ENCODE peak calls at places on chromosomes 5 and 9, in seven cellular contexts. A is colonic mucosa, E is psoas muscle, W is MM.1S, Y is SK-N-MC, H is tibial artery, P is heart right ventricle. F is an unnamed sample.

GRCh38 chr9:89277454-89277853 is 33.5 kb upstream of the CKS2 start:
- DNase-seq in P (no peak), A (no peak), Y (no peak), E (no peak), W (peak; percentile 35), H (no peak), F (no peak)

GRCh38 chr5:135020111-135020895 is 13.7 kb downstream of the PITX1 start:
- DNase-seq in H (peak; percentile 12), E (no peak), P (no peak), Y (no peak), W (no peak), A (no peak), F (no peak)

GRCh38 chr5:60883229-60883628 is 39.2 kb upstream of the ELOVL7 start:
- DNase-seq in H (no peak), A (no peak), Y (no peak), E (no peak), W (peak; percentile 23), P (no peak), F (no peak)

GRCh38 chr9:81028504-81028903 is 660.8 kb downstream of the TLE1 start:
- DNase-seq in E (no peak), Y (no peak), A (no peak), H (no peak), W (no peak), P (no peak), F (no peak)

GRCh38 chr5:55758714-55759113 is 20.9 kb downstream of the DDX4 start:
- DNase-seq in A (no peak), H (no peak), E (no peak), Y (no peak), W (no peak), P (no peak), F (no peak)

GRCh38 chr5:33936004-33936380 is 194 bp upstream of the RXFP3 start:
- DNase-seq in H (peak; percentile 28), Y (no peak), A (peak; percentile 31), P (peak; percentile 48), E (peak; percentile 54), W (peak; percentile 21), F (peak; percentile 95)

GRCh38 chr5:151092750-151093149 is 11.9 kb upstream of the TNIP1 start:
- DNase-seq in Y (no peak), W (no peak), P (no peak), E (peak; percentile 71), H (no peak), A (no peak), F (no peak)

GRCh38 chr9:114261026-114261425 is 61.9 kb upstream of the ORM1 start:
- DNase-seq in E (no peak), A (no peak), H (no peak), W (no peak), Y (no peak), P (no peak), F (peak; percentile 76)

GRCh38 chr9:120755827-120756434 is 37.3 kb downstream of the FBXW2 start:
- DNase-seq in P (peak; percentile 54), W (peak; percentile 60), Y (no peak), E (no peak), H (peak; percentile 66), A (peak; percentile 71), F (peak; percentile 88)

GRCh38 chr5:132987531-132988408 is 24.3 kb upstream of the AFF4 start:
- DNase-seq in H (no peak), P (no peak), W (no peak), A (no peak), Y (no peak), E (no peak), F (peak; percentile 45)

GRCh38 chr9:108859459-108860114 is 2.5 kb upstream of the ACTL7A start:
- DNase-seq in P (no peak), E (no peak), A (no peak), H (no peak), W (no peak), Y (no peak), F (no peak)

GRCh38 chr5:94080390-94080789 is 339.0 kb upstream of the POU5F2 start:
- DNase-seq in Y (no peak), A (no peak), W (no peak), H (no peak), E (no peak), P (no peak), F (no peak)

GRCh38 chr5:172219296-172219695 is 25.3 kb downstream of the EFCAB9 start:
- DNase-seq in E (no peak), H (no peak), Y (no peak), W (no peak), A (no peak), P (no peak), F (no peak)

GRCh38 chr5:96687812-96688453 is 25.8 kb downstream of the CAST start:
- DNase-seq in P (no peak), H (no peak), Y (peak; percentile 8), E (no peak), W (peak; percentile 71), A (no peak), F (no peak)

GRCh38 chr5:110785356-110785755 is 46.5 kb downstream of the SLC25A46 start:
- DNase-seq in P (no peak), H (no peak), Y (no peak), W (no peak), A (no peak), E (no peak), F (no peak)

GRCh38 chr9:114737118-114737517 is 55.1 kb upstream of the TEX48 start:
- DNase-seq in P (no peak), E (no peak), A (no peak), Y (no peak), W (no peak), H (no peak), F (no peak)

GRCh38 chr5:60248900-60249299 is 355.4 kb upstream of the PDE4D start:
- DNase-seq in W (peak; percentile 72), H (no peak), Y (no peak), P (peak; percentile 6), E (peak; percentile 13), A (no peak), F (no peak)

GRCh38 chr5:176547811-176548210 is 1.3 kb upstream of the CDHR2 start:
- DNase-seq in H (no peak), A (peak; percentile 83), P (no peak), W (no peak), Y (no peak), E (no peak), F (no peak)

GRCh38 chr9:32704343-32704742 is 68.9 kb upstream of the TAF1L start:
- DNase-seq in A (no peak), W (no peak), E (no peak), Y (no peak), P (no peak), H (no peak), F (no peak)

GRCh38 chr9:116087751-116088194 is 65.8 kb upstream of the PAPPA start:
- DNase-seq in H (no peak), P (no peak), W (peak; percentile 7), A (no peak), E (no peak), Y (no peak), F (no peak)

GRCh38 chr9:73683862-73684591 is 532.4 kb downstream of the ANXA1 start:
- DNase-seq in E (no peak), W (peak; percentile 48), Y (peak; percentile 8), A (no peak), P (no peak), H (no peak), F (no peak)

GRCh38 chr5:68817696-68818695 is 275.8 kb upstream of the SLC30A5 start:
- DNase-seq in P (no peak), E (no peak), W (no peak), A (no peak), Y (no peak), H (no peak), F (peak; percentile 84)

DNA sequence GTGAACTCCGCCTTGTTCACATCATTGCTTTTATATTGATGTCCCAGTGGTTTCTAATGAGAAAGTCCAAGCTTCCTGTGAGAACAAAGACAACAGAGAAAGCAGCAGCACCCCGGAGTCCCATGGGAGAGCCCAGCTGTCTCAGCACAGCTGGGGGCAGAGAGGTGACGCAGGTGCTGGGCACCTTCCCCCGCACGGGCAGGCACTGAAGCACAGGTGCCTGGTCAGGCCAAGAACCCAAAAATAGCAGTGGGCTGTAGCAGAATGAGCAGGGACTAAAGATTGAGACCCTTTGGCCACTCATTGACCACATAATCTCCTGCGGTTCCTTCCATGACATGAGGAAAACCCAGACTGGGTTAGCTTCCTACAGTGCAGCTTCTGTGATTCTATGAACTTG is 18.8 kb downstream of the SRD5A1 start:
- DNase-seq in A (no peak), E (no peak), Y (no peak), H (no peak), P (no peak), W (no peak), F (no peak)
- H3K27ac ChIP-seq in A (no peak overlapping the region), E (no peak overlapping the region), Y (no peak overlapping the region), H (no peak overlapping the region), P (no peak overlapping the region), W (no peak overlapping the region), F (no peak overlapping the region)

GRCh38 chr9:130128782-130129424 is 43.3 kb upstream of the NCS1 start:
- DNase-seq in A (peak; percentile 30), P (peak; percentile 71), W (no peak), E (peak; percentile 56), Y (no peak), H (peak; percentile 65), F (no peak)
- H3K27ac ChIP-seq in A (peak overlapping the region; percentile 55), P (peak overlapping the region; percentile 13), W (no peak overlapping the region), E (peak overlapping the region; percentile 68), Y (peak overlapping the region; percentile 46), H (peak overlapping the region; percentile 18), F (peak overlapping the region; percentile 79)

GRCh38 chr9:133855802-133856592 is 117.8 kb upstream of the SARDH start:
- DNase-seq in H (peak; percentile 53), P (peak; percentile 64), W (no peak), A (peak; percentile 87), Y (no peak), E (no peak), F (no peak)
- H3K27ac ChIP-seq in H (no peak overlapping the region), P (no peak overlapping the region), W (no peak overlapping the region), A (peak overlapping the region; percentile 54), Y (no peak overlapping the region), E (no peak overlapping the region), F (no peak overlapping the region)

DNA sequence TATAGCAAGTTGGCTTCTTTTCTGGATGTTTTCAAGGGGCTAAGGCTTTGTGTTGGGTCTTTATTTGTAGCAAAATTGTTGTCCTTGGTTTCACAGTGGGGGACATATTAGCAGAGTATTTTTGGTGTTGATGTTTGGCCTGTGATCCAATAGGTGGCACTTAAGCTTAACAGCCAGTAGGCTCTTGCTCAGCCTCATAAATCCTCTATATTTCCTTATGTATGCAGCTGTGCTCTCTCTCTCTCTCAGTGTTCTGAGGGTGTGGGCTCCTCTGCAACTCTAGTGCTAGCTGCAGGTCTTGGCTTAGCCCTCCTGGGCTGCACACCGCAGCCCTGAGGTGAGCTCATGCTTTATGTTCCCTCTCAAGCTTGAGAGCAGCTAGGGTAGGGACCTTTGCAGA is 195.0 kb upstream of the GHR start:
- DNase-seq in A (no peak), Y (no peak), P (no peak), E (no peak), W (no peak), H (no peak), F (no peak)
- H3K27ac ChIP-seq in A (no peak overlapping the region), Y (no peak overlapping the region), P (no peak overlapping the region), E (no peak overlapping the region), W (no peak overlapping the region), H (no peak overlapping the region), F (no peak overlapping the region)